ENCODE peak calls at places on chromosome 1, in five cellular contexts. One of them, this sample, is unnamed.
A peak's percentile ranks its signal among the peaks of the same experiment; 100 is the strongest.

GRCh38 chr1:18725231-18725895 is 94.7 kb downstream of the PAX7 start:
- DNase-seq in HCT116: no peak
- DNase-seq in GM12891: no peak
- DNase-seq in breast epithelium: no peak
- DNase-seq in sigmoid colon: no peak
- DNase-seq in this sample: no peak

GRCh38 chr1:58964880-58965279 is 181.0 kb upstream of the JUN start:
- DNase-seq in HCT116: no peak
- DNase-seq in GM12891: no peak
- DNase-seq in breast epithelium: no peak
- DNase-seq in sigmoid colon: no peak
- DNase-seq in this sample: peak; percentile 35

GRCh38 chr1:222370911-222371717 is 176.8 kb downstream of the HHIPL2 start:
- DNase-seq in HCT116: no peak
- DNase-seq in GM12891: no peak
- DNase-seq in breast epithelium: no peak
- DNase-seq in sigmoid colon: no peak
- DNase-seq in this sample: no peak

GRCh38 chr1:158554352-158554751 is at the start of gene OR6Y1:
- DNase-seq in HCT116: no peak
- DNase-seq in GM12891: no peak
- DNase-seq in breast epithelium: no peak
- DNase-seq in sigmoid colon: no peak
- DNase-seq in this sample: no peak

GRCh38 chr1:193181985-193182384 is 4.4 kb downstream of the B3GALT2 start:
- DNase-seq in HCT116: no peak
- DNase-seq in GM12891: no peak
- DNase-seq in breast epithelium: no peak
- DNase-seq in sigmoid colon: peak; percentile 60
- DNase-seq in this sample: no peak

GRCh38 chr1:6000444-6001288 is 8.4 kb upstream of the NPHP4 start:
- DNase-seq in HCT116: no peak
- DNase-seq in GM12891: no peak
- DNase-seq in breast epithelium: no peak
- DNase-seq in sigmoid colon: peak; percentile 52
- DNase-seq in this sample: no peak

GRCh38 chr1:14613915-14614314 is 15.4 kb downstream of the KAZN start:
- DNase-seq in HCT116: no peak
- DNase-seq in GM12891: no peak
- DNase-seq in breast epithelium: no peak
- DNase-seq in sigmoid colon: no peak
- DNase-seq in this sample: no peak

GRCh38 chr1:93516164-93516563 is 68.2 kb downstream of the FNBP1L start:
- DNase-seq in HCT116: peak; percentile 68
- DNase-seq in GM12891: no peak
- DNase-seq in breast epithelium: no peak
- DNase-seq in sigmoid colon: no peak
- DNase-seq in this sample: no peak

GRCh38 chr1:3998086-3998485 is 98.0 kb upstream of the C1orf174 start:
- DNase-seq in HCT116: no peak
- DNase-seq in GM12891: no peak
- DNase-seq in breast epithelium: no peak
- DNase-seq in sigmoid colon: no peak
- DNase-seq in this sample: no peak

GRCh38 chr1:52056937-52057231 is 789 bp downstream of the BTF3L4 start:
- DNase-seq in HCT116: no peak
- DNase-seq in GM12891: no peak
- DNase-seq in breast epithelium: no peak
- DNase-seq in sigmoid colon: no peak
- DNase-seq in this sample: no peak

GRCh38 chr1:52055854-52056109 is 313 bp upstream of the BTF3L4 start:
- DNase-seq in HCT116: no peak
- DNase-seq in GM12891: no peak
- DNase-seq in breast epithelium: no peak
- DNase-seq in sigmoid colon: no peak
- DNase-seq in this sample: no peak

GRCh38 chr1:52055066-52055853 is at the start of gene TXNDC12:
- DNase-seq in HCT116: peak; percentile 90
- DNase-seq in GM12891: peak; percentile 46
- DNase-seq in breast epithelium: peak; percentile 83
- DNase-seq in sigmoid colon: peak; percentile 92
- DNase-seq in this sample: peak; percentile 92

GRCh38 chr1:52057245-52057644 is 1.1 kb downstream of the BTF3L4 start:
- DNase-seq in HCT116: no peak
- DNase-seq in GM12891: no peak
- DNase-seq in breast epithelium: no peak
- DNase-seq in sigmoid colon: no peak
- DNase-seq in this sample: peak; percentile 42

DNA sequence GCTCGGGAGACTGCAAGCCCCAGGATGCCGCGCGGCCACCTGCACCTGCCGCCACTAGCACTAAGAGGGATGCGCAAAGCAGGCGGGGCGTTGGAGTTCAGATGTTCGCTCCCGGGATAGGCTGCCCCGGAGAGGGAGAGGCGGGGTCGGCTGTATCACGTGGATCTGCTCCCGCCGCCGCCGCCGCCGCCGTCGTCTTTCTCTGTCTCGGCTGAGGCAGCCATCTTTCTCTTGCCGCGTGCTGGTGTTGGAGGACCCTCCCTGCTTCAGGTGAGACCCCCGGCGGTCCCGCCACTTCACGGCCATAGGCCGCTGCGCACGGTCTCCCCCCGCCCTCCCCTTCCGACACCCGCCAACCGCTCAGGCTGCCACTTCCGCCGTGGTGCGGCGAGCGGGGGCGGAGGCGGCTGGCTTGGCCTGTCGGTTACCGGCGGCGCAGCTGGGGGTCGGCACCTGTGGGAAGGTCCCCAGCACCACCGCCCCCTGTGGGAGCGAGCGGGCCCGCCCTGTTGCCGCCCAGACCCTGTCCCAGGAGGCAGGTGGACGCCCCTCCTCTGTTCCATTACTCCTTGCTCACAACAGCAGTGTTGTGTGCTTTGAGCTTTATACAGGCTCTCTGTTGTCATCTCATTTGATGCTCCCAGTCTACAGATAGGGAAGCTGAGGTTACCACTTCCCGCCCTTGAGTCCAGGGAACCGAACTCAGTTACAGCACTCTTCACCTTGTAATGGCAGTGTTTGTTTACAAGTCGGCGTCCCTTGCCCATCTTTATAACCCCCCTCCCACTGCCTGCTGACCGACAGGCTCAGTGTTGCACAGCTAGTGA is at the start of gene BTF3L4:
- DNase-seq in HCT116: peak; percentile 83
- DNase-seq in GM12891: peak; percentile 81
- DNase-seq in breast epithelium: peak; percentile 95
- DNase-seq in sigmoid colon: peak; percentile 98
- DNase-seq in this sample: peak; percentile 89
- TF ChIP-seq POLR2AphosphoS5 in HCT116: peak; percentile 89
- TF ChIP-seq POLR2AphosphoS5 in GM12891: peak; percentile 58
- TF ChIP-seq POLR2AphosphoS5 in breast epithelium: peak; percentile 85
- TF ChIP-seq POLR2AphosphoS5 in sigmoid colon: peak; percentile 68
- TF ChIP-seq POLR2AphosphoS5 in this sample: peak; percentile 86

GRCh38 chr1:94934551-94934950 is 7.6 kb upstream of the CNN3 start:
- DNase-seq in HCT116: no peak
- DNase-seq in GM12891: no peak
- DNase-seq in breast epithelium: no peak
- DNase-seq in sigmoid colon: no peak
- DNase-seq in this sample: no peak

GRCh38 chr1:94935059-94935458 is 8.1 kb upstream of the CNN3 start:
- DNase-seq in HCT116: no peak
- DNase-seq in GM12891: no peak
- DNase-seq in breast epithelium: no peak
- DNase-seq in sigmoid colon: no peak
- DNase-seq in this sample: no peak

GRCh38 chr1:94937820-94938219 is 10.9 kb upstream of the CNN3 start:
- DNase-seq in HCT116: no peak
- DNase-seq in GM12891: no peak
- DNase-seq in breast epithelium: no peak
- DNase-seq in sigmoid colon: no peak
- DNase-seq in this sample: no peak

GRCh38 chr1:94935476-94935875 is 8.6 kb upstream of the CNN3 start:
- DNase-seq in HCT116: no peak
- DNase-seq in GM12891: no peak
- DNase-seq in breast epithelium: no peak
- DNase-seq in sigmoid colon: no peak
- DNase-seq in this sample: no peak

GRCh38 chr1:94936861-94937620 is 10.1 kb upstream of the CNN3 start:
- DNase-seq in HCT116: no peak
- DNase-seq in GM12891: no peak
- DNase-seq in breast epithelium: no peak
- DNase-seq in sigmoid colon: no peak
- DNase-seq in this sample: no peak
- TF ChIP-seq POLR2AphosphoS5 in HCT116: no peak
- TF ChIP-seq POLR2AphosphoS5 in GM12891: no peak
- TF ChIP-seq POLR2AphosphoS5 in breast epithelium: no peak
- TF ChIP-seq POLR2AphosphoS5 in sigmoid colon: no peak
- TF ChIP-seq POLR2AphosphoS5 in this sample: no peak

GRCh38 chr1:43274125-43274803 is 4.5 kb downstream of the TMEM125 start:
- DNase-seq in HCT116: no peak
- DNase-seq in GM12891: peak; percentile 42
- DNase-seq in breast epithelium: no peak
- DNase-seq in sigmoid colon: peak; percentile 60
- DNase-seq in this sample: peak; percentile 69
- TF ChIP-seq POLR2AphosphoS5 in HCT116: no peak
- TF ChIP-seq POLR2AphosphoS5 in GM12891: no peak
- TF ChIP-seq POLR2AphosphoS5 in breast epithelium: no peak
- TF ChIP-seq POLR2AphosphoS5 in sigmoid colon: no peak
- TF ChIP-seq POLR2AphosphoS5 in this sample: peak; percentile 36

GRCh38 chr1:154466136-154466665 is 35.8 kb upstream of the TDRD10 start:
- DNase-seq in HCT116: no peak
- DNase-seq in GM12891: no peak
- DNase-seq in breast epithelium: no peak
- DNase-seq in sigmoid colon: peak; percentile 20
- DNase-seq in this sample: no peak
- TF ChIP-seq POLR2AphosphoS5 in HCT116: no peak
- TF ChIP-seq POLR2AphosphoS5 in GM12891: no peak
- TF ChIP-seq POLR2AphosphoS5 in breast epithelium: no peak
- TF ChIP-seq POLR2AphosphoS5 in sigmoid colon: no peak
- TF ChIP-seq POLR2AphosphoS5 in this sample: no peak

GRCh38 chr1:154171222-154171583 is 16.3 kb upstream of the NUP210L start:
- DNase-seq in HCT116: no peak
- DNase-seq in GM12891: no peak
- DNase-seq in breast epithelium: no peak
- DNase-seq in sigmoid colon: no peak
- DNase-seq in this sample: no peak
- TF ChIP-seq POLR2AphosphoS5 in HCT116: no peak
- TF ChIP-seq POLR2AphosphoS5 in GM12891: no peak
- TF ChIP-seq POLR2AphosphoS5 in breast epithelium: no peak
- TF ChIP-seq POLR2AphosphoS5 in sigmoid colon: no peak
- TF ChIP-seq POLR2AphosphoS5 in this sample: no peak

GRCh38 chr1:196376648-196377295 is 231.5 kb downstream of the KCNT2 start:
- DNase-seq in HCT116: no peak
- DNase-seq in GM12891: no peak
- DNase-seq in breast epithelium: no peak
- DNase-seq in sigmoid colon: no peak
- DNase-seq in this sample: no peak

GRCh38 chr1:196382383-196382782 is 225.9 kb downstream of the KCNT2 start:
- DNase-seq in HCT116: no peak
- DNase-seq in GM12891: no peak
- DNase-seq in breast epithelium: no peak
- DNase-seq in sigmoid colon: no peak
- DNase-seq in this sample: no peak

GRCh38 chr1:196377811-196378210 is 230.4 kb downstream of the KCNT2 start:
- DNase-seq in HCT116: no peak
- DNase-seq in GM12891: no peak
- DNase-seq in breast epithelium: no peak
- DNase-seq in sigmoid colon: no peak
- DNase-seq in this sample: no peak

GRCh38 chr1:196381544-196381943 is 226.7 kb downstream of the KCNT2 start:
- DNase-seq in HCT116: no peak
- DNase-seq in GM12891: no peak
- DNase-seq in breast epithelium: no peak
- DNase-seq in sigmoid colon: no peak
- DNase-seq in this sample: no peak

DNA sequence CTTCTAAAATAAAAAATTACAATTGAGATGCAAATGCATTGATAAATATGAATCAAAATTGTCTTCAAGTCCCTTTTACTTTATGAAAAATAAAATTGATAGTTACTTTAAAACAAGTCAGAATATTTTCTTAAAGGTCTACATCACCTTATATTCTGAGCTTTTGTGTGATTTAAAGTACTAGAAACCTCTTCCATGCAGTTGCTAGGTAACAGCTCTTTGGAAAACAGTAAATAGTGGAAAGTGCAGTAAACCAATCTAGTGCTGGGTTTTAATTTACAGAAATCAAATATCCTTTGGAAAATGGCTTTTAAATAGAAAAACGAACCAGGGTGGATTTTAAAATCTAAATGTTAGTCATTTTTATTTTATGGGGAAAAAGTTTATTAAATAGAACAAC is 227.9 kb downstream of the KCNT2 start:
- DNase-seq in HCT116: no peak
- DNase-seq in GM12891: no peak
- DNase-seq in breast epithelium: no peak
- DNase-seq in sigmoid colon: no peak
- DNase-seq in this sample: no peak
- TF ChIP-seq POLR2AphosphoS5 in HCT116: no peak
- TF ChIP-seq POLR2AphosphoS5 in GM12891: no peak
- TF ChIP-seq POLR2AphosphoS5 in breast epithelium: no peak
- TF ChIP-seq POLR2AphosphoS5 in sigmoid colon: no peak
- TF ChIP-seq POLR2AphosphoS5 in this sample: no peak